ENCODE peak calls at places on chromosomes 16 and 17, in five cellular contexts. One of them, this sample, is unnamed. For H3K4me1, the result is how much of the 10 kb centered on the place peaks cover.

GRCh38 chr16:30368792-30369090 is 1.6 kb downstream of the TBC1D10B start:
- DNase-seq in K562: no peak
- DNase-seq in HepG2: no peak
- DNase-seq in GM12878: no peak
- DNase-seq in H1: no peak
- DNase-seq in this sample: no peak

GRCh38 chr17:7586673-7587419 is 3.0 kb downstream of the SOX15 start:
- DNase-seq in K562: peak
- DNase-seq in HepG2: peak
- DNase-seq in GM12878: no peak
- DNase-seq in H1: peak
- DNase-seq in this sample: peak

GRCh38 chr16:49833055-49833454 is 22.9 kb downstream of the ZNF423 start:
- DNase-seq in K562: no peak
- DNase-seq in HepG2: no peak
- DNase-seq in GM12878: no peak
- DNase-seq in H1: no peak
- DNase-seq in this sample: no peak

GRCh38 chr16:1572664-1573063 is 39.2 kb downstream of the TMEM204 start:
- DNase-seq in K562: no peak
- DNase-seq in HepG2: no peak
- DNase-seq in GM12878: no peak
- DNase-seq in H1: no peak
- DNase-seq in this sample: no peak

GRCh38 chr16:5845046-5845445 is 747.5 kb upstream of the EEF2KMT start:
- DNase-seq in K562: no peak
- DNase-seq in HepG2: no peak
- DNase-seq in GM12878: no peak
- DNase-seq in H1: no peak
- DNase-seq in this sample: no peak

GRCh38 chr16:17396762-17397498 is 73.8 kb downstream of the XYLT1 start:
- DNase-seq in K562: no peak
- DNase-seq in HepG2: no peak
- DNase-seq in GM12878: no peak
- DNase-seq in H1: no peak
- DNase-seq in this sample: no peak

GRCh38 chr16:84143784-84144199 is 1.2 kb downstream of the HSDL1 start:
- DNase-seq in K562: peak
- DNase-seq in HepG2: no peak
- DNase-seq in GM12878: no peak
- DNase-seq in H1: no peak
- DNase-seq in this sample: no peak

GRCh38 chr16:11006666-11007065 is 62.3 kb downstream of the CLEC16A start:
- DNase-seq in K562: no peak
- DNase-seq in HepG2: no peak
- DNase-seq in GM12878: no peak
- DNase-seq in H1: no peak
- DNase-seq in this sample: no peak

GRCh38 chr17:17840751-17841591 is 4.2 kb upstream of the SREBF1 start:
- DNase-seq in K562: peak
- DNase-seq in HepG2: peak
- DNase-seq in GM12878: no peak
- DNase-seq in H1: no peak
- DNase-seq in this sample: no peak

GRCh38 chr16:51465026-51465425 is 314.0 kb upstream of the SALL1 start:
- DNase-seq in K562: no peak
- DNase-seq in HepG2: no peak
- DNase-seq in GM12878: no peak
- DNase-seq in H1: no peak
- DNase-seq in this sample: no peak

GRCh38 chr16:83456934-83457333 is 350.8 kb upstream of the HSBP1 start:
- DNase-seq in K562: no peak
- DNase-seq in HepG2: no peak
- DNase-seq in GM12878: no peak
- DNase-seq in H1: no peak
- DNase-seq in this sample: no peak

GRCh38 chr17:28018439-28019070 is 23.9 kb upstream of the NLK start:
- DNase-seq in K562: no peak
- DNase-seq in HepG2: no peak
- DNase-seq in GM12878: no peak
- DNase-seq in H1: no peak
- DNase-seq in this sample: no peak

GRCh38 chr17:78316115-78316866 is 43.6 kb downstream of the SOCS3 start:
- DNase-seq in K562: no peak
- DNase-seq in HepG2: no peak
- DNase-seq in GM12878: no peak
- DNase-seq in H1: peak
- DNase-seq in this sample: no peak

GRCh38 chr17:78426293-78426879 is 47.9 kb downstream of the PGS1 start:
- DNase-seq in K562: no peak
- DNase-seq in HepG2: no peak
- DNase-seq in GM12878: no peak
- DNase-seq in H1: no peak
- DNase-seq in this sample: no peak

GRCh38 chr17:20280832-20281231 is 186.5 kb downstream of the LGALS9B start:
- DNase-seq in K562: no peak
- DNase-seq in HepG2: no peak
- DNase-seq in GM12878: no peak
- DNase-seq in H1: no peak
- DNase-seq in this sample: no peak

GRCh38 chr16:1180772-1181714 is 28.1 kb downstream of the CACNA1H start:
- DNase-seq in K562: no peak
- DNase-seq in HepG2: no peak
- DNase-seq in GM12878: no peak
- DNase-seq in H1: no peak
- DNase-seq in this sample: no peak

GRCh38 chr17:18319604-18320256 is 4.6 kb downstream of the SMCR8 start:
- DNase-seq in K562: peak
- DNase-seq in HepG2: peak
- DNase-seq in GM12878: no peak
- DNase-seq in H1: no peak
- DNase-seq in this sample: no peak

GRCh38 chr16:12002447-12003006 is 26.0 kb downstream of the SNX29 start:
- DNase-seq in K562: peak
- DNase-seq in HepG2: no peak
- DNase-seq in GM12878: no peak
- DNase-seq in H1: no peak
- DNase-seq in this sample: no peak

GRCh38 chr17:13046361-13046760 is 28.5 kb upstream of the ELAC2 start:
- DNase-seq in K562: no peak
- DNase-seq in HepG2: no peak
- DNase-seq in GM12878: no peak
- DNase-seq in H1: no peak
- DNase-seq in this sample: no peak

GRCh38 chr17:39547713-39548478 is 59.8 kb downstream of the NEUROD2 start:
- DNase-seq in K562: peak
- DNase-seq in HepG2: peak
- DNase-seq in GM12878: peak
- DNase-seq in H1: peak
- DNase-seq in this sample: peak

GRCh38 chr17:13996758-13997157 is 72.5 kb upstream of the COX10 start:
- DNase-seq in K562: no peak
- DNase-seq in HepG2: no peak
- DNase-seq in GM12878: no peak
- DNase-seq in H1: no peak
- DNase-seq in this sample: no peak

GRCh38 chr17:82859431-82860403 is 19.9 kb upstream of the ZNF750 start:
- DNase-seq in K562: peak
- DNase-seq in HepG2: peak
- DNase-seq in GM12878: peak
- DNase-seq in H1: no peak
- DNase-seq in this sample: peak

GRCh38 chr17:78345791-78346494 is 13.9 kb downstream of the SOCS3 start:
- DNase-seq in K562: no peak
- DNase-seq in HepG2: no peak
- DNase-seq in GM12878: no peak
- DNase-seq in H1: no peak
- DNase-seq in this sample: no peak

GRCh38 chr17:31373150-31374082 is 18.1 kb upstream of the RAB11FIP4 start:
- DNase-seq in K562: peak
- DNase-seq in HepG2: peak
- DNase-seq in GM12878: peak
- DNase-seq in H1: no peak
- DNase-seq in this sample: peak

GRCh38 chr17:53472586-53472985 is 350.1 kb upstream of the KIF2B start:
- DNase-seq in K562: no peak
- DNase-seq in HepG2: no peak
- DNase-seq in GM12878: no peak
- DNase-seq in H1: no peak
- DNase-seq in this sample: no peak

GRCh38 chr17:12789075-12789975 is at the start of gene ARHGAP44:
- DNase-seq in K562: peak
- DNase-seq in HepG2: peak
- DNase-seq in GM12878: no peak
- DNase-seq in H1: peak
- DNase-seq in this sample: peak

GRCh38 chr16:75288596-75289120 is 37.2 kb upstream of the BCAR1 start:
- DNase-seq in K562: no peak
- DNase-seq in HepG2: no peak
- DNase-seq in GM12878: peak
- DNase-seq in H1: no peak
- DNase-seq in this sample: no peak

GRCh38 chr17:7043544-7044268 is at the start of gene SLC16A11:
- DNase-seq in K562: no peak
- DNase-seq in HepG2: no peak
- DNase-seq in GM12878: no peak
- DNase-seq in H1: peak
- DNase-seq in this sample: no peak

GRCh38 chr16:77214411-77215138 is 15.4 kb downstream of the SYCE1L start:
- DNase-seq in K562: no peak
- DNase-seq in HepG2: no peak
- DNase-seq in GM12878: no peak
- DNase-seq in H1: no peak
- DNase-seq in this sample: no peak

GRCh38 chr16:30882429-30883310 is 11.2 kb downstream of the BCL7C start:
- DNase-seq in K562: no peak
- DNase-seq in HepG2: no peak
- DNase-seq in GM12878: no peak
- DNase-seq in H1: no peak
- DNase-seq in this sample: no peak

GRCh38 chr17:62628845-62629555 is 1.5 kb downstream of the MRC2 start:
- DNase-seq in K562: no peak
- DNase-seq in HepG2: no peak
- DNase-seq in GM12878: no peak
- DNase-seq in H1: peak
- DNase-seq in this sample: no peak

GRCh38 chr17:67531291-67531690 is 154.2 kb downstream of the PITPNC1 start:
- DNase-seq in K562: no peak
- DNase-seq in HepG2: no peak
- DNase-seq in GM12878: no peak
- DNase-seq in H1: peak
- DNase-seq in this sample: no peak

GRCh38 chr17:56896968-56897359 is 16.9 kb downstream of the TRIM25 start:
- DNase-seq in K562: no peak
- DNase-seq in HepG2: no peak
- DNase-seq in GM12878: no peak
- DNase-seq in H1: no peak
- DNase-seq in this sample: no peak

GRCh38 chr17:13572581-13572980 is 29.1 kb downstream of the HS3ST3A1 start:
- DNase-seq in K562: no peak
- DNase-seq in HepG2: no peak
- DNase-seq in GM12878: no peak
- DNase-seq in H1: no peak
- DNase-seq in this sample: no peak

GRCh38 chr17:75855310-75856061 is at the start of gene WBP2:
- DNase-seq in K562: peak
- DNase-seq in HepG2: peak
- DNase-seq in GM12878: peak
- DNase-seq in H1: peak
- DNase-seq in this sample: peak
- TF ChIP-seq POLR2A in K562: peak
- TF ChIP-seq POLR2A in HepG2: peak
- TF ChIP-seq POLR2A in GM12878: peak
- TF ChIP-seq POLR2A in H1: peak
- TF ChIP-seq POLR2A in this sample: peak

GRCh38 chr17:48634446-48635208 is 8.5 kb upstream of the HOXB9 start:
- DNase-seq in K562: no peak
- DNase-seq in HepG2: no peak
- DNase-seq in GM12878: no peak
- DNase-seq in H1: no peak
- DNase-seq in this sample: no peak
- H3K4me1 ChIP-seq in K562: half or more
- H3K4me1 ChIP-seq in HepG2: under half
- H3K4me1 ChIP-seq in GM12878: under half
- H3K4me1 ChIP-seq in H1: under half
- H3K4me1 ChIP-seq in this sample: under half

DNA sequence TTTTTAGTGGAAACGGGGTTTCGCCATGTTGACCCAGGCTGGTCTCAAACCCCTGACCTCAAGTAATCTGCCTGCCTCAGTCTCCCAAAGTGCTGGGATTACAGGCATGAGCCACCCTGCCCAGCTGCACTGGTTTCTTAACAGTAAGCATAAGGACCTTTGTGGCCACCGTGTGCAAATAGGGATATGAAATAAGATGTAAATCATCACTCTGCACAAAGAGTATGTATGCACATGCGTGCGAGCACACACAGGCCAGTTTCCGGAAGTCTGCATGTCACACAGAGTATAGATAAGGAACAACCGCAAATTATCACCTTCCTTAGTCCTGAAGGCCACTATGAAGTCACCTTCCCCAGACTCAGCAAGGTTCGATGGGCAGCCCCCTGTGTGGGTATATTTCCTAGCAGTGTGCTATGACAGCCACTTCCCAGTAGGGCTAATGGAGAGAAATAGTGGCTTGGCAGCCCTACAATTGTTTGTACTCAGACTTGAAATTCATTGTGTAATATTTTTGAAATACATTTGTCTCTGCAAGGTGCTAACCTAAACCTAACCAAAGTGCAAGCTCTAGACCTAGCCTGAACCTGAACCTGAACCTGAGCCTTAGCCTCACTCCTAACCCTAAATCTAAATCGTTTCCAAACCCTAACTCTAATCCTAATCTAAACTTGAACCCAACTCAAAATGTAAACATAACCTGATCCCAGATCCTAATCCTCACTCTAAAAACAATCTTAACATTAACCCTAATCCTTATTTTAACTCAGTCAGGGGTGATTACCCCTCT is 48.4 kb upstream of the SKAP1 start:
- DNase-seq in K562: peak
- DNase-seq in HepG2: no peak
- DNase-seq in GM12878: peak
- DNase-seq in H1: no peak
- DNase-seq in this sample: no peak
- TF ChIP-seq SP1 in K562: no peak
- TF ChIP-seq SP1 in HepG2: no peak
- TF ChIP-seq SP1 in GM12878: no peak
- TF ChIP-seq SP1 in H1: no peak
- TF ChIP-seq SP1 in this sample: no peak

DNA sequence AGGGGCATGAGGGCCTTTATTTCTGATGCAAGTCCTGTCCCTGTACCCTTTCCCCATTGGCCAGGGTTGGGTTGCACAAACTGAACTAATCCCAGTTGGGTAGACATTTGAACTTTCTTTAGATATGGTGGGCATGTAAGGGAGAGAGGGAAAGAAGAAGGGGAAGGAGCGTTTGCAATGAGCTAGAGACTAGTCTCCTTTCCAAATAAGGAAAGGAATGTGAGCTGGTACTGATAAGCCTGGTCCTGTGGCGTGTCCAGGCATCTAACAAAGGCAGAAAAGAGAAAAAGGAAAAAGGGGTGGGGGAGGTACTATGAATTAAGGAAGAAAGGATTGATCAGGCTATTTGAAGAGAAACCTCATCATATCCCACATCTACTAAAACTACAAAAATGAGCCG is 20.3 kb downstream of the CHMP6 start:
- DNase-seq in K562: no peak
- DNase-seq in HepG2: peak
- DNase-seq in GM12878: no peak
- DNase-seq in H1: no peak
- DNase-seq in this sample: no peak
- TF ChIP-seq POLR2A in K562: no peak
- TF ChIP-seq POLR2A in HepG2: no peak
- TF ChIP-seq POLR2A in GM12878: no peak
- TF ChIP-seq POLR2A in H1: no peak
- TF ChIP-seq POLR2A in this sample: no peak

This sample was measured in HCT116.